ENCODE peak calls at places on chromosomes 16 and 17, in nine cellular contexts. N is GM23248, F is heart right ventricle, Z is A549, A is lung, L is adrenal gland, S is dorsolateral prefrontal cortex, E is lower lobe of right lung, Y is upper lobe of right lung. H is an unnamed sample.

GRCh38 chr17:39365252-39365651 is 36.2 kb downstream of the FBXL20 start:
- DNase-seq in L (no peak), F (no peak), A (no peak), E (no peak), N (peak), Z (no peak), Y (no peak), S (no peak), H (no peak)

GRCh38 chr17:18321309-18321708 is 6.2 kb downstream of the SMCR8 start:
- DNase-seq in N (peak), E (no peak), Y (no peak), F (no peak), L (no peak), A (no peak), Z (no peak), S (no peak), H (no peak)

GRCh38 chr17:80261159-80261894 is 675 bp downstream of the RNF213 start:
- DNase-seq in F (peak), Y (peak), S (no peak), N (peak), E (peak), A (peak), L (peak), Z (peak), H (no peak)

GRCh38 chr16:80958284-80958683 is 48.4 kb downstream of the CMC2 start:
- DNase-seq in A (no peak), L (no peak), E (no peak), N (no peak), F (no peak), Y (no peak), S (no peak), Z (no peak), H (no peak)

GRCh38 chr16:11136600-11136999 is 119.4 kb downstream of the SOCS1 start:
- DNase-seq in Z (no peak), S (no peak), A (no peak), F (peak), N (peak), Y (no peak), E (no peak), L (peak), H (no peak)

GRCh38 chr17:39800540-39800939 is 62.8 kb downstream of the GRB7 start:
- DNase-seq in Y (no peak), F (no peak), Z (no peak), E (no peak), S (no peak), A (no peak), N (no peak), L (no peak), H (no peak)

GRCh38 chr16:85856054-85856453 is 42.9 kb upstream of the IRF8 start:
- DNase-seq in E (no peak), Y (no peak), N (no peak), F (no peak), L (no peak), A (no peak), Z (no peak), S (no peak), H (no peak)

GRCh38 chr16:27463741-27464662 is 62.0 kb downstream of the IL21R start:
- DNase-seq in L (no peak), A (no peak), Z (no peak), F (no peak), E (peak), S (no peak), Y (no peak), N (no peak), H (no peak)

GRCh38 chr17:9220466-9221230 is 199.3 kb downstream of the NTN1 start:
- DNase-seq in A (no peak), S (no peak), Z (no peak), Y (no peak), N (no peak), L (no peak), E (no peak), F (no peak), H (no peak)

GRCh38 chr17:45841883-45842525 is 2.7 kb upstream of the SPPL2C start:
- DNase-seq in N (no peak), S (no peak), F (no peak), Y (no peak), E (no peak), Z (no peak), L (no peak), A (no peak), H (no peak)

GRCh38 chr16:83627996-83628395 is 179.8 kb upstream of the HSBP1 start:
- DNase-seq in S (no peak), E (no peak), N (no peak), Z (no peak), A (no peak), L (no peak), F (no peak), Y (no peak), H (no peak)

GRCh38 chr16:56950881-56951771 is 10.6 kb upstream of the CETP start:
- DNase-seq in A (peak), E (peak), S (no peak), Y (peak), F (peak), Z (peak), N (peak), L (peak), H (no peak)

GRCh38 chr16:67541391-67542263 is 13.0 kb downstream of the RIPOR1 start:
- DNase-seq in S (no peak), Y (peak), L (peak), A (no peak), F (peak), Z (peak), N (peak), E (no peak), H (no peak)

GRCh38 chr16:53121666-53122065 is 66.9 kb downstream of the CHD9 start:
- DNase-seq in Z (no peak), S (no peak), A (no peak), L (no peak), Y (no peak), E (no peak), N (peak), F (no peak), H (no peak)

GRCh38 chr17:19238167-19238505 is 970 bp downstream of the EPN2 start:
- DNase-seq in E (peak), F (peak), L (peak), Z (peak), A (peak), Y (peak), S (no peak), N (peak), H (no peak)

GRCh38 chr16:81486555-81487061 is 42.0 kb downstream of the CMIP start:
- DNase-seq in A (no peak), Z (no peak), F (peak), N (peak), L (peak), E (peak), S (no peak), Y (no peak), H (no peak)

GRCh38 chr17:72079700-72080099 is 41.1 kb upstream of the SOX9 start:
- DNase-seq in L (no peak), F (no peak), N (peak), Z (no peak), E (no peak), Y (no peak), A (no peak), S (no peak), H (no peak)

GRCh38 chr17:68600881-68601564 is at the start of gene FAM20A:
- DNase-seq in N (peak), S (no peak), A (peak), E (peak), Z (peak), F (peak), Y (peak), L (peak), H (no peak)

GRCh38 chr16:62225675-62226074 is 189.4 kb upstream of the CDH8 start:
- DNase-seq in N (peak), F (peak), Z (peak), L (peak), A (peak), Y (peak), E (peak), S (peak), H (peak)

GRCh38 chr16:78742501-78743283 is 643.2 kb downstream of the WWOX start:
- DNase-seq in A (no peak), Z (no peak), E (peak), N (no peak), F (no peak), S (no peak), L (peak), Y (no peak), H (no peak)

GRCh38 chr17:17343896-17344506 is 40.8 kb downstream of the NT5M start:
- DNase-seq in E (no peak), F (no peak), A (no peak), N (no peak), Z (no peak), Y (peak), L (no peak), S (no peak), H (no peak)

GRCh38 chr17:32546031-32546444 is 59.2 kb downstream of the CDK5R1 start:
- DNase-seq in N (no peak), E (no peak), L (no peak), Y (no peak), Z (no peak), S (peak), A (no peak), F (no peak), H (no peak)

GRCh38 chr17:9389116-9389515 is 186.5 kb downstream of the STX8 start:
- DNase-seq in L (no peak), S (no peak), N (peak), F (no peak), E (no peak), Y (no peak), Z (peak), A (peak), H (no peak)

GRCh38 chr17:71899317-71899716 is 221.5 kb upstream of the SOX9 start:
- DNase-seq in F (no peak), Y (no peak), L (no peak), S (no peak), Z (no peak), N (peak), A (no peak), E (no peak), H (no peak)

GRCh38 chr16:10817963-10818941 is at the start of gene TVP23A:
- DNase-seq in S (no peak), F (peak), Z (no peak), N (no peak), Y (no peak), L (no peak), E (no peak), A (no peak), H (no peak)

GRCh38 chr17:67504182-67504581 is 127.1 kb downstream of the PITPNC1 start:
- DNase-seq in A (no peak), Z (no peak), F (no peak), N (no peak), Y (no peak), E (no peak), L (no peak), S (no peak), H (no peak)

GRCh38 chr16:70454221-70455034 is at the start of gene FCSK:
- DNase-seq in Y (peak), L (peak), F (peak), E (peak), S (peak), Z (peak), N (peak), A (peak), H (no peak)

GRCh38 chr17:8105957-8106398 is 12.3 kb downstream of the ALOXE3 start:
- DNase-seq in F (no peak), Z (no peak), L (no peak), S (no peak), Y (peak), A (no peak), N (peak), E (no peak), H (no peak)

GRCh38 chr17:76147211-76148014 is 6.4 kb upstream of the FOXJ1 start:
- DNase-seq in N (peak), L (no peak), Z (peak), Y (no peak), S (no peak), F (no peak), A (no peak), E (no peak), H (no peak)

GRCh38 chr16:1063728-1064127 is 8.8 kb upstream of the SSTR5 start:
- DNase-seq in Z (no peak), N (no peak), F (no peak), S (no peak), E (no peak), L (no peak), Y (no peak), A (no peak), H (no peak)

GRCh38 chr17:45021607-45022287 is 29.7 kb downstream of the DCAKD start:
- DNase-seq in A (peak), E (peak), F (peak), Y (peak), L (peak), Z (peak), N (peak), S (no peak), H (no peak)

GRCh38 chr16:28951410-28951943 is 740 bp downstream of the NFATC2IP start:
- DNase-seq in A (peak), Z (no peak), L (no peak), E (no peak), F (peak), S (no peak), N (peak), Y (no peak), H (no peak)

GRCh38 chr16:88798772-88799455 is 4.7 kb upstream of the CDT1 start:
- DNase-seq in F (no peak), A (no peak), N (no peak), Z (no peak), L (no peak), E (no peak), Y (no peak), S (no peak), H (no peak)
- H3K4me3 ChIP-seq in F (no peak), A (no peak), N (no peak), Z (no peak), L (no peak), E (no peak), Y (no peak), S (no peak), H (no peak)

DNA sequence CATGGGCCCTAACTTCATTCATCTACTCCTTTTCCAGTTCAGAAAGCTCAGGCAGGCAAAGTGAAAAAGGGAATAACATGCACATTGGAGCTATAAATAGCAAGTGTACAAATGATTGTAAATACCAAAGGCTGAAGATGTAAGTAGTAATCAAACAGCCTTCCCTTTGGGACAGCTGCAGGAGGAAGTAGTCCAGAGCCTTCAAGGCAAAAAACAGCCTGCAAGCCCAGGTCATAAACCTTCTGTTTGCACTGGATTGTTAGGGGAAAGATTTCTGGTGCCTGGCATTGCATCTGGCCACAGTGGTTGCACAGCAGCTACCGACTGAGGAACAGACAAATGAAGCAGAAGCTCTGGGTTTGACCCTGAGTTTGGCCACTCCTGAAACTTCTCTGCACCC is 98.6 kb upstream of the PMFBP1 start:
- DNase-seq in S (no peak), Z (no peak), L (no peak), A (no peak), F (no peak), Y (no peak), E (no peak), N (no peak), H (no peak)
- H3K27ac ChIP-seq in S (no peak), Z (no peak), L (no peak), A (no peak), F (no peak), Y (no peak), E (no peak), N (no peak), H (no peak)

DNA sequence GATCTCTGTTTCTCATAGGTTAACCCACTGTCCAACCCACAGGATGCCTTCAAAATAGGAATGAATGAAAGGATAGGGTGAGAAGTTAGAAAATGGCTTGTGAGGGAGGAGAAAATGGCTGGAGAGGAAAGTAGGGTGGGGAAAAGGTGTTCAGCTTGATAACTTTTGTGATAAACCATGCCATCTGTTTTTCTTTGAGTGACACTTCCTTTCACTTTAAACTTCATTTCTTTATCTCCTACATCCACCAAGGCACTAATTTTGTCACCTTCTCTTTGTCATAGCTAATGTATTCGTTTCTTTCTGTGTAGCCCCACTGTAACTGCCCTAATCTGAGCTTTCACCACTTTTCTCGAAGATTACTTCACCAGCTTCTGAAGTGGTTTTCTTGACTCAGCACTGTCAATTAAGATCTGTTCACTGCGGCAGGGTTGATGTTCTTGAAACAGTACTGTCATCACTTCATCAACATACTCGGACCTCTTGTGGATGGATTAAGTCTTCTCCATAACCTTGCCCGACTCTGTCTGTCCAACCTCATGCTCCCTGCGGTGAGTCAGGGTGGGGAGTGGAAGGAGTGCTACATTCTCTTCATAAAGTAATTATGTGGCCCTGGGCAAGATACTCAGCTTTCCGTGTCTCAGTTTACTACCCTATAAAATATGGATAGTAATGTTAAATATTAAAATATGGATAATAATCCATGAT is 5.5 kb upstream of the KRT10 start:
- DNase-seq in Z (no peak), S (no peak), L (no peak), E (no peak), N (peak), F (no peak), A (no peak), Y (no peak), H (no peak)
- H3K4me3 ChIP-seq in Z (no peak), S (no peak), L (no peak), E (no peak), N (no peak), F (no peak), A (no peak), Y (no peak), H (no peak)

GRCh38 chr17:28704219-28704858 is 7.3 kb downstream of the PROCA1 start:
- DNase-seq in A (no peak), Z (no peak), L (no peak), S (no peak), N (no peak), E (no peak), F (no peak), Y (no peak), H (no peak)

GRCh38 chr17:28706471-28707338 is 5.0 kb downstream of the PROCA1 start:
- DNase-seq in Z (no peak), E (no peak), Y (no peak), S (no peak), L (no peak), A (no peak), N (no peak), F (no peak), H (no peak)

GRCh38 chr17:28703552-28704218 is 8.0 kb downstream of the PROCA1 start:
- DNase-seq in Z (no peak), N (no peak), Y (no peak), E (no peak), L (no peak), A (no peak), F (no peak), S (no peak), H (no peak)

GRCh38 chr17:28705728-28706334 is 5.9 kb downstream of the PROCA1 start:
- DNase-seq in F (no peak), N (no peak), Y (no peak), S (no peak), Z (no peak), A (no peak), E (no peak), L (no peak), H (no peak)

DNA sequence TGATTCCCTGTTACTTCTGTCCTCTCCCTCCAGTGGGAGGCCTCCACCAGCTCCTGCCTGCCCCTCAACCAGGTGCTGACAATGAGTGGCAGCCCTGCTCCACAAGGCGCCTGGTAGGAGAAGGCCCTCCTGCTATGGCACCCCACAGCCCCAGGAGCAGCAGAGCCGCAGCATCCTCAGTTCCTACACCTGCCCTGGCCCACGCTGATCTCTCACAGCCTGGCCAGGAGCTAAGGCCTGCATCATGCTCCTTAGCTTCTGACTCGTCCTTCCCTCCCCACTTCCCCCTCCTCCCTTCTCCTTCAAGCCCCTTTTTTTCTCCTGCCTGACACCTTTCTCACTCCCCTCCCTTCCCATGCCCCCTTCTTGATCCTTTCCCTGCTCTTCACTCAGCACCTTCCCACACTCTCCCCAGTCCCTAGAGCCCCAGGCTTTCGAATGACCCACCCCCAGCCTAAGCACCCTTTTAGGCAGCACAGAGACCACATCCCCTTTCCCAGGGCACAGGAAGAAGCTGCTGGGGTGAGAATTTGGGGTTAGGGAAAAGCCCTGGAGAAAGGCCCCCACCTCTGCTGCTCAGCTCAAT is 6.5 kb downstream of the PROCA1 start:
- DNase-seq in Y (no peak), S (no peak), F (no peak), A (no peak), Z (no peak), E (no peak), N (no peak), L (no peak), H (no peak)
- H3K27ac ChIP-seq in Y (no peak), S (peak), F (no peak), A (no peak), Z (peak), E (no peak), N (no peak), L (no peak), H (peak)

DNA sequence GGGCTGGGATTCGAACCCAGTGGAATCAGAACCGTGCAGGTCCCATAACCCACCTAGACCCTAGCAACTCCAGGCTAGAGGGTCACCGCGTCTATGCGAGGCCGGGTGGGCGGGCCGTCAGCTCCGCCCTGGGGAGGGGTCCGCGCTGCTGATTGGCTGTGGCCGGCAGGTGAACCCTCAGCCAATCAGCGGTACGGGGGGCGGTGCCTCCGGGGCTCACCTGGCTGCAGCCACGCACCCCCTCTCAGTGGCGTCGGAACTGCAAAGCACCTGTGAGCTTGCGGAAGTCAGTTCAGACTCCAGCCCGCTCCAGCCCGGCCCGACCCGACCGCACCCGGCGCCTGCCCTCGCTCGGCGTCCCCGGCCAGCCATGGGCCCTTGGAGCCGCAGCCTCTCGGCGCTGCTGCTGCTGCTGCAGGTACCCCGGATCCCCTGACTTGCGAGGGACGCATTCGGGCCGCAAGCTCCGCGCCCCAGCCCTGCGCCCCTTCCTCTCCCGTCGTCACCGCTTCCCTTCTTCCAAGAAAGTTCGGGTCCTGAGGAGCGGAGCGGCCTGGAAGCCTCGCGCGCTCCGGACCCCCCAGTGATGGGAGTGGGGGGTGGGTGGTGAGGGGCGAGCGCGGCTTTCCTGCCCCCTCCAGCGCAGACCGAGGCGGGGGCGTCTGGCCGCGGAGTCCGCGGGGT is at the start of gene CDH1:
- DNase-seq in E (peak), Z (no peak), S (no peak), F (peak), N (no peak), Y (peak), A (peak), L (no peak), H (no peak)
- H3K4me3 ChIP-seq in E (peak), Z (peak), S (peak), F (peak), N (no peak), Y (peak), A (peak), L (peak), H (peak)

GRCh38 chr16:86872126-86872525 is 293.8 kb downstream of the FOXL1 start:
- DNase-seq in F (no peak), N (no peak), S (no peak), Y (no peak), A (no peak), E (no peak), L (no peak), Z (no peak), H (no peak)
- H3K27ac ChIP-seq in F (no peak), N (no peak), S (no peak), Y (no peak), A (no peak), E (no peak), L (no peak), Z (no peak), H (no peak)

H was measured in Panc1.